ENCODE peak calls at places on chromosomes 1 and 21, in four cellular contexts. Z, C, X and P are unnamed samples.

GRCh38 chr1:19866758-19867157 is 15.4 kb upstream of the OTUD3 start:
- DNase-seq in C (no peak), X (no peak), Z (no peak), P (no peak)

GRCh38 chr1:50992532-50993318 is 22.7 kb downstream of the CDKN2C start:
- DNase-seq in C (no peak), Z (no peak), X (no peak), P (no peak)

GRCh38 chr1:33349081-33349759 is 28.3 kb upstream of the A3GALT2 start:
- DNase-seq in X (peak), C (peak), Z (peak), P (peak)

GRCh38 chr1:44602675-44603610 is 71.3 kb downstream of the TMEM53 start:
- DNase-seq in C (no peak), X (no peak), Z (peak), P (no peak)

GRCh38 chr1:26220199-26220912 is 13.6 kb upstream of the CEP85 start:
- DNase-seq in X (no peak), C (no peak), Z (peak), P (no peak)

GRCh38 chr1:37476087-37476452 is 1.7 kb downstream of the ZC3H12A start:
- DNase-seq in X (no peak), C (no peak), Z (no peak), P (peak)

GRCh38 chr1:8473121-8473891 is 155.4 kb downstream of the SLC45A1 start:
- DNase-seq in X (no peak), C (no peak), Z (no peak), P (no peak)

GRCh38 chr1:3597599-3597964 is 13.7 kb downstream of the MEGF6 start:
- DNase-seq in Z (no peak), C (no peak), X (no peak), P (no peak)

GRCh38 chr21:15848632-15849031 is 118.8 kb downstream of the USP25 start:
- DNase-seq in Z (no peak), X (no peak), C (no peak), P (no peak)

GRCh38 chr21:39046236-39046911 is 136.9 kb downstream of the PSMG1 start:
- DNase-seq in Z (no peak), X (no peak), C (no peak), P (no peak)

GRCh38 chr1:6127587-6128163 is 52.4 kb downstream of the CHD5 start:
- DNase-seq in X (peak), C (peak), Z (peak), P (peak)

GRCh38 chr1:19799877-19800804 is at the start of gene TMCO4:
- DNase-seq in Z (peak), C (no peak), X (peak), P (peak)

GRCh38 chr1:174812656-174813055 is 187.1 kb upstream of the CACYBP start:
- DNase-seq in C (no peak), Z (no peak), X (no peak), P (no peak)

GRCh38 chr21:18951291-18952038 is 547.9 kb upstream of the TMPRSS15 start:
- DNase-seq in Z (peak), C (peak), X (no peak), P (peak)

GRCh38 chr21:36707763-36708511 is 9.0 kb downstream of the SIM2 start:
- DNase-seq in Z (peak), C (no peak), X (no peak), P (no peak)

GRCh38 chr1:71135571-71135970 is 54.7 kb upstream of the ZRANB2 start:
- DNase-seq in Z (no peak), X (no peak), C (no peak), P (no peak)